ENCODE peak calls at places on chromosomes 4 and X, in seven cellular contexts. G is naive thymus-derived CD4-positive, alpha-beta T cell; F is heart left ventricle; O is astrocyte; Z is ovary; C is Karpas-422; D is fibroblast of lung. N is an unnamed sample.

GRCh38 chr4:48184891-48185290 is 50.8 kb upstream of the TXK start:
- DNase-seq in C (no peak), G (no peak), D (peak; percentile 42), F (no peak), Z (no peak), O (peak; percentile 35), N (no peak)

GRCh38 chrX:3295731-3296130 is 50.7 kb downstream of the MXRA5 start:
- DNase-seq in D (peak; percentile 4), G (no peak), C (peak; percentile 47), O (no peak), F (no peak), Z (no peak), N (no peak)

GRCh38 chr4:82758701-82759685 is 39.6 kb downstream of the SCD5 start:
- DNase-seq in Z (no peak), D (no peak), F (no peak), G (no peak), C (no peak), O (no peak), N (no peak)

GRCh38 chr4:55795342-55795741 is 24.2 kb upstream of the EXOC1L start:
- DNase-seq in F (no peak), G (no peak), Z (no peak), C (no peak), D (no peak), O (no peak), N (no peak)

GRCh38 chr4:102036619-102037376 is 246.3 kb downstream of the BANK1 start:
- DNase-seq in G (no peak), C (no peak), Z (no peak), D (peak; percentile 37), O (peak; percentile 29), F (no peak), N (no peak)

GRCh38 chr4:7161721-7162214 is 30.6 kb upstream of the SORCS2 start:
- DNase-seq in O (peak; percentile 73), C (no peak), F (no peak), D (peak; percentile 81), G (no peak), Z (peak; percentile 76), N (no peak)

GRCh38 chrX:29872831-29873230 is 342.5 kb upstream of the MAGEB2 start:
- DNase-seq in Z (no peak), D (no peak), G (no peak), C (no peak), F (no peak), O (no peak), N (no peak)

GRCh38 chr4:8332038-8332857 is 62.7 kb downstream of the HTRA3 start:
- DNase-seq in D (no peak), F (no peak), C (no peak), O (no peak), Z (no peak), G (no peak), N (peak; percentile 34)

GRCh38 chr4:109703664-109704351 is 563 bp upstream of the CASP6 start:
- DNase-seq in O (no peak), F (no peak), G (no peak), D (no peak), Z (no peak), C (no peak), N (no peak)

DNA sequence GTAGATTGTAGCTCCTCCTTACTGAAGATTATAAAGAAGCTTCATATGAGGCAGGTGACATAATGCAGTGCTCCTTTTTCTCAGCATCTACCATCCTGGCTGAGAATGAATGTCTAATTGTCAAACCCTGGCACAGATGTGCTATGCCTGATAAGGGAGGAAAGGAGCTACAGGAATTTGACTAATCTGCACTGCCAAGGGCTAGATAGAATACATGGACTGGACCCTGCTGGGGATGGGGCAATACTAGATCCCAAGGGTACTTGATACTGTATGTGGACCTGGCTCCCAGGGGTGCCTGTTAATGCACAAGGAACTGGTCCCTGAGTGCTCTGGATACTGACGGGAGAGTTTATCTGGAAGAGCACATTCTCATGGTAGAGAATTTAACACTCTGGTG is 362.2 kb upstream of the EMCN start:
- DNase-seq in D (peak; percentile 19), F (no peak), O (peak; percentile 4), Z (no peak), C (no peak), G (no peak), N (no peak)
- H3K4me3 ChIP-seq in D (no peak overlapping the region), F (no peak overlapping the region), O (no peak overlapping the region), Z (no peak overlapping the region), C (no peak overlapping the region), G (no peak overlapping the region), N (no peak overlapping the region)

GRCh38 chr4:77194366-77194765 is 37.4 kb downstream of the CCNG2 start:
- DNase-seq in G (no peak), D (no peak), C (no peak), O (no peak), Z (no peak), F (no peak), N (no peak)
- H3K27ac ChIP-seq in G (peak overlapping the region; percentile 52), D (no peak overlapping the region), C (no peak overlapping the region), O (no peak overlapping the region), Z (no peak overlapping the region), F (no peak overlapping the region), N (no peak overlapping the region)

DNA sequence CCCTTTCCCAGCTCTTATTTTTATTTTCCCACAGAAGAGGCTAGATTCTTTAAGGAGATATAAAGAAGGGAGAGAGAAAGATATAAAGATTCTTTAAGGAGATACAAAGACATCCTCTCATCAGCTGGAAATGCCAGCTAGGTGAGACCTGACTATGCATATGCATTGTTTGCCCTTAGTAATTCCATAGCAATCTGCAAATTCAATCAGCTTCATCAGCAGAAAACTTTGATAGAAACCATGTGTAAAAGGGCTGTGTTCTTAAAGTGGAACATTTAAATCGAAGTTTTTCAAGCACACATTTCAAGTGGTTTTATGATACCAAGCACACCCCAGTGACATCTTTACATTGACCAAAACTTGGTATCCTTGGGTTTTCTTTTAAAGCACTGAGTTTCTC is 24.1 kb downstream of the FHL1 start:
- DNase-seq in D (no peak), G (no peak), F (no peak), Z (no peak), O (no peak), C (no peak), N (no peak)
- H3K4me1 ChIP-seq in D (peaks cover 33% of the 10 kb centered on the region), G (no peaks in the 10 kb centered on the region), F (peaks cover 26% of the 10 kb centered on the region), Z (peaks cover 4% of the 10 kb centered on the region), O (peaks cover 39% of the 10 kb centered on the region), C (no peaks in the 10 kb centered on the region), N (peaks cover 19% of the 10 kb centered on the region)

GRCh38 chrX:15335135-15336022 is at the start of gene PIGA:
- DNase-seq in F (peak; percentile 96), C (peak; percentile 96), Z (peak; percentile 91), G (peak; percentile 93), O (peak; percentile 92), D (peak; percentile 96), N (peak; percentile 93)
- H3K4me3 ChIP-seq in F (peak within 1 kb of the TSS; percentile 65), C (peak within 1 kb of the TSS; percentile 69), Z (peak within 1 kb of the TSS; percentile 76), G (peak within 1 kb of the TSS; percentile 92), O (peak within 1 kb of the TSS; percentile 83), D (peak within 1 kb of the TSS; percentile 79), N (peak within 1 kb of the TSS; percentile 94)

DNA sequence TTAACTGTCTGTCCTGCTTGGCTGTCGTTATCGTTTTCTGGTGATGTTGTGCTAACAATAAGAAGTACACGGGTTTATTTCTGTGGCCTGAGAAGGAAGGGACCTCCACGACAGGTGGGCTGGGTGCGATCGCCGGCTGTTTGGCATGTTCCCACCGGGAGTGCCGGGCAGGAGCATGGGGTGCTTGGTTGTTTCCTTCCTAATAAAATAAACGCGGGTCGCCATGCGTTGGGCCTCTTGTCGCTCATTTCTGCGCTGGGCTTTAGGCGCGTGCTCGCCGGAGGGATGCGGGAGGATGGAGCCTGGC is 711 bp upstream of the GDI1 start:
- DNase-seq in G (no peak), F (no peak), O (no peak), C (no peak), D (no peak), Z (no peak), N (no peak)
- H3K27ac ChIP-seq in G (peak overlapping the region; percentile 85), F (peak overlapping the region; percentile 68), O (no peak overlapping the region), C (no peak overlapping the region), D (no peak overlapping the region), Z (peak overlapping the region; percentile 49), N (peak overlapping the region; percentile 54)

GRCh38 chrX:12966151-12966550 is 8.8 kb upstream of the TMSB4X start:
- DNase-seq in G (no peak), Z (no peak), D (no peak), O (no peak), C (peak; percentile 23), F (no peak), N (no peak)
- H3K4me1 ChIP-seq in G (peaks cover 50% of the 10 kb centered on the region), Z (no peaks in the 10 kb centered on the region), D (no peaks in the 10 kb centered on the region), O (peaks cover 8% of the 10 kb centered on the region), C (peaks cover 11% of the 10 kb centered on the region), F (no peaks in the 10 kb centered on the region), N (no peaks in the 10 kb centered on the region)

GRCh38 chrX:125205918-125206665 is 113.6 kb upstream of the TEX13C start:
- DNase-seq in D (no peak), Z (no peak), C (no peak), F (no peak), O (no peak), G (no peak), N (no peak)
- H3K4me3 ChIP-seq in D (no peak overlapping the region), Z (peak overlapping the region; percentile 33), C (no peak overlapping the region), F (peak overlapping the region; percentile 29), O (peak overlapping the region; percentile 33), G (peak overlapping the region; percentile 13), N (no peak overlapping the region)

DNA sequence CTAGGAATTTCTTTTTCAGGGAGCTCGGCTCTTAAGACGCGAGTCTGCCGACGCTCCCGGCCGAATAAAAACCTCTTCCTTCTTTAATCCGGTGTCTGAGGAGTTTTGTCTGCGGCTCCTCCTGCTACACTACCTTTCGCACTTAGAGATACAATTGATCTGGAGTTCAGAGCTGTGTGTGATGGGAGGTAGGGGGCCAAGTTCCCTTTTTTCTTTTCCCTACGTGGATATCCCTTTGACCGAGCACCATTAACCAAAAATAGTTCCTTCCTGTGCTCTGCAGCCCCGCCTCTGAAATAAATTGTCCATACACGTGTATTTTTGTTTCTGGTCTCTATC is 574 bp upstream of the PGM2 start:
- DNase-seq in F (no peak), O (no peak), Z (no peak), D (no peak), C (peak; percentile 70), G (peak; percentile 4), N (no peak)
- H3K27ac ChIP-seq in F (peak overlapping the region; percentile 77), O (no peak overlapping the region), Z (peak overlapping the region; percentile 82), D (peak overlapping the region; percentile 10), C (peak overlapping the region; percentile 10), G (peak overlapping the region; percentile 80), N (peak overlapping the region; percentile 58)

N was measured in RWPE2.